ENCODE peak calls at places on chromosomes 6 and 20, in seven cellular contexts. D is GM23248; A is AG04450; I is CD4-positive, alpha-beta T cell; O is HL-60; K is psoas muscle; J is H1. S is an unnamed sample.

GRCh38 chr6:163876391-163876790 is 461.9 kb downstream of the QKI start:
- DNase-seq in D (no peak), A (no peak), I (no peak), O (no peak), K (no peak), J (no peak), S (no peak)

GRCh38 chr6:29796026-29796425 is 31.6 kb upstream of the HLA-G start:
- DNase-seq in D (no peak), A (no peak), I (no peak), O (no peak), K (no peak), J (no peak), S (no peak)

GRCh38 chr6:156686940-156687874 is 90.0 kb upstream of the ARID1B start:
- DNase-seq in D (peak), A (peak), I (peak), O (no peak), K (peak), J (peak), S (no peak)

GRCh38 chr6:43847741-43848630 is 78.0 kb downstream of the VEGFA start:
- DNase-seq in D (peak), A (no peak), I (no peak), O (no peak), K (no peak), J (no peak), S (no peak)

GRCh38 chr6:157763894-157764345 is 59.1 kb upstream of the SNX9 start:
- DNase-seq in D (no peak), A (no peak), I (no peak), O (no peak), K (no peak), J (no peak), S (no peak)

GRCh38 chr6:116562614-116563013 is 8.7 kb upstream of the RWDD1 start:
- DNase-seq in D (no peak), A (no peak), I (no peak), O (no peak), K (no peak), J (no peak), S (no peak)

GRCh38 chr20:49646126-49646525 is 67.6 kb downstream of the B4GALT5 start:
- DNase-seq in D (peak), A (peak), I (no peak), O (no peak), K (no peak), J (no peak), S (no peak)

GRCh38 chr6:148325316-148326068 is 17.1 kb upstream of the SASH1 start:
- DNase-seq in D (peak), A (no peak), I (no peak), O (no peak), K (no peak), J (no peak), S (no peak)

GRCh38 chr20:56967916-56968315 is 298.5 kb downstream of the BMP7 start:
- DNase-seq in D (no peak), A (no peak), I (no peak), O (no peak), K (no peak), J (no peak), S (no peak)

GRCh38 chr20:2000286-2000685 is 6.4 kb upstream of the PDYN start:
- DNase-seq in D (no peak), A (no peak), I (no peak), O (peak), K (no peak), J (no peak), S (no peak)

GRCh38 chr6:163958646-163959045 is 544.1 kb downstream of the QKI start:
- DNase-seq in D (peak), A (no peak), I (no peak), O (no peak), K (no peak), J (no peak), S (no peak)

GRCh38 chr6:45116714-45117410 is 211.3 kb upstream of the RUNX2 start:
- DNase-seq in D (peak), A (peak), I (no peak), O (no peak), K (no peak), J (no peak), S (no peak)

GRCh38 chr20:50675671-50676376 is 15.5 kb downstream of the RIPOR3 start:
- DNase-seq in D (no peak), A (no peak), I (no peak), O (no peak), K (no peak), J (no peak), S (no peak)

GRCh38 chr20:62359491-62360121 is 7.5 kb downstream of the LAMA5 start:
- DNase-seq in D (peak), A (no peak), I (no peak), O (no peak), K (peak), J (no peak), S (no peak)
- H3K27ac ChIP-seq in D (no peak), A (no peak), I (no peak), O (no peak), K (peak), J (peak), S (peak)

GRCh38 chr20:55882922-55883321 is 122.4 kb downstream of the CBLN4 start:
- DNase-seq in D (no peak), A (no peak), I (no peak), O (no peak), K (no peak), J (no peak), S (no peak)
- H3K27ac ChIP-seq in D (no peak), A (no peak), I (no peak), O (no peak), K (no peak), J (no peak), S (no peak)

GRCh38 chr20:59039233-59039632 is 3.4 kb downstream of the PRELID3B start:
- DNase-seq in D (peak), A (no peak), I (no peak), O (no peak), K (no peak), J (no peak), S (no peak)
- H3K27ac ChIP-seq in D (peak), A (no peak), I (no peak), O (no peak), K (no peak), J (no peak), S (peak)

GRCh38 chr6:133741375-133741861 is 147.5 kb upstream of the TCF21 start:
- DNase-seq in D (peak), A (no peak), I (no peak), O (no peak), K (no peak), J (no peak), S (no peak)

GRCh38 chr6:133740218-133740617 is 148.7 kb upstream of the TCF21 start:
- DNase-seq in D (no peak), A (no peak), I (no peak), O (no peak), K (no peak), J (no peak), S (no peak)

GRCh38 chr6:133746417-133746770 is 142.5 kb upstream of the TCF21 start:
- DNase-seq in D (no peak), A (no peak), I (no peak), O (no peak), K (no peak), J (no peak), S (no peak)

GRCh38 chr6:133743621-133744020 is 145.3 kb upstream of the TCF21 start:
- DNase-seq in D (no peak), A (no peak), I (no peak), O (no peak), K (no peak), J (no peak), S (no peak)

DNA sequence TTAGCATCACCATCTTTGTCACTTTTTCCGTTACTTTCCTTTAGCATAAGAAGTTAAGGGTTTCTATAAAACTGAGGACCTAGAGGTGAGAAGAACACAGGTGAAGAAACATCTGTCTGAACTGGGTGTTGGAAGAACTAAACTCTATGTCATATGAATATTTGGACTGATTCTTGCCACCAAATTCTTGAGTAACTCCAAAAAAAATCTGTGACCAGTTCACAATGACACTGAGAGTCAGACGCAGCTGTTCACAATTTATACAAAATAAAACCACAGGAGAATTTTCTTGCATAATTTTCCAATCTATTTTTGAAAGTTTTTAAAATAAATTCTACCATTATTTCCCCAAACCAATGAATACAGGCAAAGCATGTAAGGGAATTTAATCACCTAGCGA is 148.1 kb upstream of the TCF21 start:
- DNase-seq in D (no peak), A (no peak), I (no peak), O (no peak), K (no peak), J (no peak), S (no peak)
- H3K27ac ChIP-seq in D (no peak), A (no peak), I (no peak), O (no peak), K (no peak), J (no peak), S (no peak)

GRCh38 chr20:62872184-62872862 is 10.7 kb upstream of the TCFL5 start:
- DNase-seq in D (no peak), A (no peak), I (no peak), O (no peak), K (no peak), J (no peak), S (no peak)

GRCh38 chr20:62875419-62876355 is 14.1 kb upstream of the TCFL5 start:
- DNase-seq in D (peak), A (peak), I (no peak), O (peak), K (peak), J (no peak), S (no peak)

GRCh38 chr20:62874745-62875344 is 13.2 kb upstream of the TCFL5 start:
- DNase-seq in D (no peak), A (no peak), I (no peak), O (no peak), K (no peak), J (no peak), S (no peak)

GRCh38 chr20:62872863-62873261 is 11.2 kb upstream of the TCFL5 start:
- DNase-seq in D (no peak), A (no peak), I (no peak), O (no peak), K (no peak), J (no peak), S (no peak)

GRCh38 chr20:62873280-62873679 is 11.7 kb upstream of the TCFL5 start:
- DNase-seq in D (no peak), A (no peak), I (no peak), O (no peak), K (no peak), J (no peak), S (no peak)
- H3K27ac ChIP-seq in D (no peak), A (no peak), I (no peak), O (peak), K (no peak), J (no peak), S (no peak)

GRCh38 chr20:52010541-52010940 is 181.0 kb downstream of the ZFP64 start:
- DNase-seq in D (no peak), A (no peak), I (no peak), O (no peak), K (no peak), J (no peak), S (no peak)
- H3K27ac ChIP-seq in D (no peak), A (no peak), I (no peak), O (no peak), K (no peak), J (no peak), S (no peak)

GRCh38 chr20:5092765-5093339 is 26.9 kb downstream of the PCNA start:
- DNase-seq in D (no peak), A (no peak), I (no peak), O (no peak), K (no peak), J (no peak), S (no peak)
- H3K27ac ChIP-seq in D (no peak), A (no peak), I (no peak), O (no peak), K (no peak), J (no peak), S (no peak)

S was measured in epithelial cell of prostate.